ENCODE peak calls at places on chromosome 4, in five cellular contexts. I is ovary, M is cardiac muscle cell, K is lower lobe of right lung, C is AG04450. N is an unnamed sample.

GRCh38 chr4:168475745-168476144 is 4.5 kb downstream of the DDX60L start:
- DNase-seq in I (no peak), M (peak; percentile 15), K (no peak), C (no peak), N (no peak)

GRCh38 chr4:57344296-57344695 is 234.1 kb upstream of the IGFBP7 start:
- DNase-seq in I (no peak), M (no peak), K (no peak), C (no peak), N (no peak)

GRCh38 chr4:82746705-82747567 is 51.7 kb downstream of the SCD5 start:
- DNase-seq in I (no peak), M (no peak), K (no peak), C (no peak), N (no peak)

GRCh38 chr4:24924309-24924781 is 11.5 kb upstream of the CCDC149 start:
- DNase-seq in I (no peak), M (peak; percentile 96), K (no peak), C (peak; percentile 82), N (peak; percentile 98)

GRCh38 chr4:54073481-54073880 is 9.1 kb upstream of the CHIC2 start:
- DNase-seq in I (no peak), M (peak; percentile 44), K (no peak), C (no peak), N (no peak)

GRCh38 chr4:1033840-1034551 is 22.6 kb downstream of the FGFRL1 start:
- DNase-seq in I (peak; percentile 81), M (peak; percentile 93), K (no peak), C (no peak), N (no peak)

GRCh38 chr4:53555111-53555510 is 36.2 kb downstream of the LNX1 start:
- DNase-seq in I (no peak), M (no peak), K (no peak), C (no peak), N (no peak)

GRCh38 chr4:76883147-76883546 is 14.8 kb downstream of the SOWAHB start:
- DNase-seq in I (no peak), M (peak; percentile 62), K (no peak), C (no peak), N (no peak)

GRCh38 chr4:118969359-118969758 is 80.7 kb downstream of the SYNPO2 start:
- DNase-seq in I (peak; percentile 67), M (peak; percentile 80), K (no peak), C (no peak), N (no peak)

GRCh38 chr4:81960968-81961367 is 412.8 kb downstream of the HNRNPD start:
- DNase-seq in I (no peak), M (no peak), K (no peak), C (no peak), N (no peak)

GRCh38 chr4:162645381-162645780 is 481.6 kb upstream of the FSTL5 start:
- DNase-seq in I (no peak), M (peak; percentile 41), K (no peak), C (no peak), N (no peak)

GRCh38 chr4:80322716-80323115 is 12.8 kb upstream of the CFAP299 start:
- DNase-seq in I (no peak), M (peak; percentile 58), K (no peak), C (no peak), N (no peak)

GRCh38 chr4:139743027-139743426 is 77.4 kb downstream of the MGST2 start:
- DNase-seq in I (no peak), M (no peak), K (no peak), C (no peak), N (no peak)

GRCh38 chr4:27048350-27049100 is 187.9 kb downstream of the STIM2 start:
- DNase-seq in I (no peak), M (peak; percentile 36), K (no peak), C (no peak), N (no peak)

GRCh38 chr4:97548943-97549583 is 594.2 kb downstream of the STPG2 start:
- DNase-seq in I (no peak), M (no peak), K (no peak), C (no peak), N (no peak)

GRCh38 chr4:118835896-118836762 is at the start of gene SEC24D:
- DNase-seq in I (peak; percentile 94), M (peak; percentile 92), K (peak; percentile 92), C (peak; percentile 62), N (peak; percentile 40)

GRCh38 chr4:165016971-165017370 is 14.8 kb upstream of the TRIM60 start:
- DNase-seq in I (no peak), M (peak; percentile 5), K (no peak), C (no peak), N (no peak)

GRCh38 chr4:169492436-169493163 is 119.8 kb downstream of the NEK1 start:
- DNase-seq in I (no peak), M (peak; percentile 56), K (no peak), C (no peak), N (no peak)

GRCh38 chr4:78512357-78512920 is 39.1 kb upstream of the ANXA3 start:
- DNase-seq in I (no peak), M (peak; percentile 40), K (peak; percentile 51), C (no peak), N (no peak)

GRCh38 chr4:13415068-13415785 is 68.9 kb downstream of the RAB28 start:
- DNase-seq in I (no peak), M (peak; percentile 41), K (peak; percentile 34), C (no peak), N (no peak)

GRCh38 chr4:13599159-13599558 is 28.4 kb downstream of the BOD1L1 start:
- DNase-seq in I (no peak), M (no peak), K (no peak), C (no peak), N (no peak)

GRCh38 chr4:37068580-37068979 is 176.0 kb upstream of the NWD2 start:
- DNase-seq in I (no peak), M (no peak), K (no peak), C (no peak), N (no peak)

GRCh38 chr4:74364649-74365491 is at the start of gene EREG:
- DNase-seq in I (peak; percentile 41), M (peak; percentile 62), K (peak; percentile 63), C (no peak), N (no peak)

GRCh38 chr4:142331646-142332045 is 514.5 kb downstream of the INPP4B start:
- DNase-seq in I (peak; percentile 23), M (peak; percentile 30), K (no peak), C (no peak), N (peak; percentile 63)

GRCh38 chr4:152351080-152351479 is 184.8 kb downstream of the FBXW7 start:
- DNase-seq in I (no peak), M (no peak), K (no peak), C (no peak), N (no peak)
- H3K4me3 ChIP-seq in I (no peak overlapping the region), M (no peak overlapping the region), K (peak overlapping the region; percentile 39), C (peak overlapping the region; percentile 71), N (peak overlapping the region; percentile 58)

GRCh38 chr4:55524844-55525571 is 21.7 kb downstream of the CLOCK start:
- DNase-seq in I (no peak), M (peak; percentile 36), K (no peak), C (no peak), N (no peak)
- TF ChIP-seq CTCF in I (no peak), M (no peak), K (no peak), C (no peak), N (no peak)

GRCh38 chr4:98661356-98662054 is 3.1 kb upstream of the TSPAN5 start:
- DNase-seq in I (no peak), M (no peak), K (no peak), C (no peak), N (no peak)

GRCh38 chr4:98662055-98662453 is 3.6 kb upstream of the TSPAN5 start:
- DNase-seq in I (no peak), M (no peak), K (no peak), C (no peak), N (no peak)

GRCh38 chr4:98659106-98659592 is 738 bp upstream of the TSPAN5 start:
- DNase-seq in I (no peak), M (peak; percentile 47), K (no peak), C (no peak), N (no peak)

GRCh38 chr4:98658287-98659105 is at the start of gene TSPAN5:
- DNase-seq in I (peak; percentile 86), M (peak; percentile 89), K (peak; percentile 82), C (no peak), N (no peak)

DNA sequence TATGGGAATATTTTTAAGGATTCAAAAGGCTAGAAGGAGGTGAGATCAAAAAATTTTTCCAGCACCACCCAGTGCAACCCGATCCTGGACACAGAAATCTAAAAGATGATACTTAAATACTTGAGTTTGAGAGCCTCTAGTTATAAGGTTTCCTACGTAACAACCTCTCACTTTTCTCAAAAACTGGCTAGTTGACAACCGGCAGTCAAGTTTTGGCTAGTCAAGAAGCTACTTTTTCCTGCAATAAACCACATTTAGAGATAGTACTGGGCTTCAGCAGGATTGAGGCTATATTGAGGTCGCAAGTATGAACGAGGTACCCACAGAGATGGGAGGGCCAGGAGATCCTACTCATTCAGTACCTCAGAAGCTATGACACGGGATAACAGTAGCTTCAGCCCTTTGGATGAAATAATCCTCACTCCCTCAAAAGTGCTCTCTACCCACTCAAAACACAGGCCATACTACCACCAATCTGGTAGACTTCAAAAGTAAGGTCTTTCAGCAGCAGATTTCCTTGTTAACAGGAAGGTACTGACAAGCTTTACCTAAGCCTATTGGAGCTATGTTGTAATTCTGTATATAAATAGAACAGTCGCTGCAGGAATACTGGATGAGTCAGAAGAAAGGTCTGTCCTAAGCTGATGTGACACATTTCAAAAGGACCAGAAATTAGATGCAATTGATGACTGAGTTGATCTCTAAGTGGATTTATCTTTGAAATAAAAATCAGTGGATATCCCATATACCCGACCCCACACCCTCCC is 1.5 kb upstream of the TSPAN5 start:
- DNase-seq in I (no peak), M (peak; percentile 41), K (no peak), C (no peak), N (no peak)
- H3K4me3 ChIP-seq in I (no peak overlapping the region), M (no peak overlapping the region), K (peak overlapping the region; percentile 61), C (peak overlapping the region; percentile 97), N (peak overlapping the region; percentile 71)

GRCh38 chr4:88526221-88526815 is 2.7 kb upstream of the PYURF start:
- DNase-seq in I (no peak), M (no peak), K (no peak), C (no peak), N (no peak)
- TF ChIP-seq CTCF in I (no peak), M (no peak), K (peak; percentile 32), C (peak; percentile 10), N (peak; percentile 13)

GRCh38 chr4:189769131-189769530 is 171.5 kb upstream of the FRG1 start:
- DNase-seq in I (no peak), M (no peak), K (no peak), C (no peak), N (no peak)

GRCh38 chr4:189773909-189774308 is 166.8 kb upstream of the FRG1 start:
- DNase-seq in I (no peak), M (no peak), K (no peak), C (no peak), N (no peak)

DNA sequence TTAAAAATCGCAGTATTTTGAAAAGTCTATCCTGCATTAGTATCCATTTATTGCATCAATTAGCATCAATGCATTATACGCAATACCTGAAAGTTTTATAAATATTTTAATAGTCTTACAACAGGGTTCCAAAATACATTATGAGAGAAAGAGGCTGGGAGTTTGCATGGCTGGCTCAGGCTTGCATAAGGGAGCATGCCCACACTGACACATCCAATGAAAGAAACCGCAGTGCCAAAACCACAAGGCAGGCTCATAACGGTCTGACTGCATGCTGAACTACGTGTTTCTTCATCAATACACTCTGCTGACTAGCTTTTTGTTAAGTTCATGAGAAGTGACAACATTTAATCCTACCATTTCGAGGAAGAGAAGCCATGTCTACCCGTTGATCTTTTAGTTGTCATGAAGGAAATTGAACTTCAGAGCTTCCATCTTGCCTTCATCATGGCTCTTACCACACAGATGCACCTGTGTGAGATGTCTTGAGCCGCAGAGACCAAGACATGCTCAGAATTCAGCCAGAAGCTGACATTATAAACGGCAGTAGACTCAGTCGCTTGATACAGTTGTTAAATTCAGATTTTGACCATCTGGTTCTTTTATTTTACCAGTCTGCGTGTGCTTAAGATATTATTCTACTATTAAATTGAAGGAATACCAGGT is 168.8 kb upstream of the FRG1 start:
- DNase-seq in I (no peak), M (no peak), K (no peak), C (no peak), N (no peak)
- H3K4me3 ChIP-seq in I (no peak overlapping the region), M (no peak overlapping the region), K (no peak overlapping the region), C (no peak overlapping the region), N (no peak overlapping the region)

N was measured in AG09309.